ENCODE peak calls at places on chromosomes 4 and X, in five cellular contexts. I is HepG2; J is HFFc6; W is CD4-positive, alpha-beta T cell; F is neural crest cell. S is an unnamed sample.

GRCh38 chr4:95693594-95693993 is 144.8 kb upstream of the UNC5C start:
- DNase-seq in I (no peak), J (no peak), W (no peak), F (no peak), S (no peak)

GRCh38 chrX:124406294-124407013 is 60.1 kb downstream of the SH2D1A start:
- DNase-seq in I (peak), J (peak), W (peak), F (peak), S (no peak)

GRCh38 chrX:97743014-97743413 is 859.3 kb downstream of the RPA4 start:
- DNase-seq in I (no peak), J (no peak), W (no peak), F (no peak), S (no peak)

GRCh38 chr4:61950625-61951024 is 750.5 kb downstream of the ADGRL3 start:
- DNase-seq in I (no peak), J (no peak), W (no peak), F (no peak), S (no peak)

GRCh38 chrX:72280210-72280882 is 3.3 kb upstream of the RPS4X start:
- DNase-seq in I (no peak), J (peak), W (no peak), F (no peak), S (no peak)

GRCh38 chr4:124640037-124640730 is 72.3 kb downstream of the ANKRD50 start:
- DNase-seq in I (no peak), J (peak), W (no peak), F (no peak), S (no peak)

GRCh38 chr4:88054229-88054628 is 46.8 kb downstream of the PKD2 start:
- DNase-seq in I (no peak), J (no peak), W (no peak), F (no peak), S (no peak)

GRCh38 chr4:8705161-8706145 is 112.9 kb downstream of the CPZ start:
- DNase-seq in I (no peak), J (no peak), W (no peak), F (peak), S (no peak)

GRCh38 chrX:119041175-119041574 is 31.6 kb upstream of the CT47C1 start:
- DNase-seq in I (peak), J (peak), W (no peak), F (no peak), S (no peak)

GRCh38 chr4:168587326-168588125 is 90.7 kb downstream of the PALLD start:
- DNase-seq in I (no peak), J (peak), W (no peak), F (no peak), S (no peak)

GRCh38 chr4:40121515-40121914 is 64.9 kb downstream of the N4BP2 start:
- DNase-seq in I (no peak), J (peak), W (no peak), F (no peak), S (peak)

GRCh38 chr4:6112606-6113290 is 87.6 kb downstream of the JAKMIP1 start:
- DNase-seq in I (no peak), J (no peak), W (no peak), F (no peak), S (no peak)

DNA sequence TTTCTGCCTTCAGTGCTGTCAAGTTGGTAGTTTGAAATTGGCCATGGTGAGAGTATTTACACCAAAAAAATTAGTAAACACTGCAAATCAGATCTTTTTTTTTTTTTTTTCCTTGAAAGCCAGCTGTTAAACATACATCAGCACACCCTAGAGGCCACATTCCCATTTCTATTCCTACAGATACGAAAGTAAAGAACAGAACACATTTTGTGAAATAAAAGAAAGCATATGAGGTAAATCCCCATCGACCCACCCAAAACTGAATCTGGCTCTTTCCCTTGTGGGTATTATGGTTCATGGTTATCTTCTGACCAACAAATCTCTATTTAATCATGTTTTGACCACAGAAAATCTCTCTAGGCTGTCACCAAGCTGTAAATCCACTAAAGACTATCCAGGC is 41.8 kb upstream of the AP1AR start:
- DNase-seq in I (no peak), J (peak), W (no peak), F (no peak), S (no peak)
- TF ChIP-seq CTCF in I (peak), J (peak), W (no peak), F (peak), S (no peak)

DNA sequence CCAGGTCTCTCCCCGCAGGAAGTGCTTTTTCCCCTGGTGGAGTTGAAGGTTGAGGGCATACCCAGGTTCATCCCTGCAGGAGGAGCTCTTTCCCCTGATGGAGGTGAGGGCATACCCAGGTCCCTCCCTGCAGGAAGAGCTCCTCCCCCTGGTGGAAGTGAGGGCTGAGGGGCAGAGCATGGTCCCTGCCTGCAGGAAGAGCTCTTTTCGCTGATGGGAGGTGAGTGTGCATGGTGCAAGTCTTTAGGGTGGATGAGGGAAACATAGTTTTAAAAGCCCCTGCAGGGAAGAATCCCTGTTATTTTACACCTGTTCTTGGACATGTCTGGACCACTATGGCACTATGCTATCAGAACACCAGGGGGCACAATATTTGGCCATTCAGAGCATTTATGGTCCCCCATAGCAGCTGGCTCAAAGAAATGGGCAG is 43.7 kb upstream of the PUDP start:
- DNase-seq in I (peak), J (no peak), W (no peak), F (no peak), S (no peak)
- TF ChIP-seq CTCF in I (peak), J (peak), W (no peak), F (peak), S (peak)

GRCh38 chr4:176150283-176150682 is 45.1 kb downstream of the SPATA4 start:
- DNase-seq in I (peak), J (peak), W (no peak), F (no peak), S (no peak)
- TF ChIP-seq CTCF in I (no peak), J (peak), W (no peak), F (peak), S (no peak)

DNA sequence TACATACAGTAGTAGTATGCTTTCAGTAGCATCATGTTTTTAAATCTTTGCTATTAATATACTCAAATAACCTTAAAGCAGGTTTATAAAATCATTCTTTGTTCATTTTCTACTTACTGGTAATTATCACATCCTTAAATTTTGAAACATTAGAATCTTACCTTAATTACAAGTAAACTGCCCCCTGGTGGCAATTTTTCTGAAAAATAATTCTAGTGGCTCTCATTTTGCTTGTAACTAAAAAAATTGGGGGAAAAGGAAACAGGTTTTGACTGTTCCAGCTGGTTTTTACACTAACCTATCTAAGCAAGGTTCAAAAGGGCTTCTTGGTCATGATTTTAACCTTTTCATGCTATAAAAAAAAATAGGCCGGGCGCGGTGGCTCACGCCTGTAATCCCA is 18.5 kb upstream of the DCAF4L1 start:
- DNase-seq in I (peak), J (peak), W (no peak), F (no peak), S (no peak)
- TF ChIP-seq CTCF in I (no peak), J (peak), W (peak), F (peak), S (peak)

GRCh38 chr4:83082777-83083176 is 31.8 kb downstream of the PLAC8 start:
- DNase-seq in I (no peak), J (peak), W (no peak), F (no peak), S (no peak)

GRCh38 chr4:83089759-83090158 is 24.8 kb downstream of the PLAC8 start:
- DNase-seq in I (no peak), J (no peak), W (no peak), F (no peak), S (no peak)

DNA sequence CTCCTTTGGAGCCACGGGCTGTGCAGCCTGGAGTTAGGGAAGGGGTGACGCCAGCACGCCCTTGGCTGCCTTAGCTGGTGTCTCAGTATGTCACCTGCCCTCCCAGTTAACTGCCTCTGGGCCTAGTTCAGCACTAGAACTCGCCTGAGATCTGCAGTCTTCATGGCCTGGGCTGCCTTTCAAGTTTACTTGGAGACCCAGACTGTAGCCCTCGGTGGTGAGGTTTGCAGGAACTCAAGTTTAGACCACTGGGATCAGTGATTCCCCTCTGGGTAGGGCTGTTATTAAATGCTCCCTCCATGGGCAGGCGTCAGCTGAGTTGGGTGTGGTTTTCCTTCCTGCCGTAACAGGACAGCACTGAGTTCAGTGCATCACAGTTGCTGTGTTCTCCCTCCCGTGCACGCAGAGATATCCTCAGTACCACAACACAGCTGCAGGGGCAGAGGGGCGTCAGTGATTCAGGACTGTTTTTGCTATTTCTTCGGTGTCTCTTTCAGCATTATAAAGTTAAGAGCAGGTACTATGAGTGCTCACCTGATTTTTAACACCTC is 30.5 kb downstream of the PLAC8 start:
- DNase-seq in I (no peak), J (no peak), W (peak), F (no peak), S (no peak)
- TF ChIP-seq CTCF in I (no peak), J (no peak), W (peak), F (no peak), S (no peak)

GRCh38 chr4:73259552-73260140 is 1.0 kb upstream of the ANKRD17 start:
- DNase-seq in I (peak), J (peak), W (no peak), F (peak), S (no peak)

GRCh38 chr4:73257995-73258667 is 467 bp downstream of the ANKRD17 start:
- DNase-seq in I (peak), J (peak), W (no peak), F (no peak), S (no peak)

GRCh38 chr4:73257242-73257994 is 1.2 kb downstream of the ANKRD17 start:
- DNase-seq in I (peak), J (peak), W (peak), F (peak), S (peak)

DNA sequence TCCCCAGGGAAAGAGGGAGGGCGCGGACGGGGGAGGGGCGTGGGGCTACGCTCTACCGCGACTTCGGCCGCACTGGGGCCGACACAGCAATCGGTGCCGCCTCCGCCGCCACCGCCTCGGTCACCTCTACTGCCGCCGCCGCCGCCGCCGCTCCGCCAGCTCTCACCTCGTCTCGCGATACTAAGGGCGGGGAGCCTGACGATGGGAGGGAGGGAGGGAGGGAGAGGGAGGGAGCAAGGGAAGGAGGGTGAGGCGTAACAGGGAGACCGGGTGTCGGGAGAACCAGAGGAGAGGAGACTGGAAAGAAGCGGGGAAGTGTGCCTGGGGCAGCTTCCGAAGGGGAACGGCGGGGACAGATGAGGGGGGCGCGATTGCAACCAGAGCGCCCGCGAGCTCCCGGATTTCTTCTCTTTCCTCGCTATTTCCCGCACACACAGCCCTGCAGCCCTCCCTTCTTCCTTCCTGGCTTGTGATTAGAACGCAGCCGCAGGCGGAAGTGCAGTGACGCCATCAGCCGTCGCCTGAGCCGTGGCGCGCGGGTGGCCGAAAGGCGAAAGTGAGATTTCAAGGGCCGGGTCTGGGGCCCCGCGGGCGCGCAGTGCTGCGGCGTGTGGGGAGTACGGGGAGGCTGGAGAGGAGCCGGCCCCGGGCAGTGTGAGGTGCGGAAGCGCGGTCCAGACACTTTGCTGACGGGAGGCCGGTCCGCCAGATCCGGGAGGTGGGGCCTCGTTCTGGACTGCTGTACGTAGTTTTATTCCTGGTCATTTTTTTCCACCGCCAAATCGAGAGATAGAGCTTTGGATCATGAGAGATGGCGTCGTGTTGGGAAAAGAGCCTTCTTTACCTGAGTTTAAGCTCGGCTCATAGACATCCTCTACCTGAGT is at the start of gene ANKRD17:
- DNase-seq in I (peak), J (peak), W (peak), F (peak), S (peak)
- TF ChIP-seq CTCF in I (peak), J (peak), W (peak), F (peak), S (no peak)

DNA sequence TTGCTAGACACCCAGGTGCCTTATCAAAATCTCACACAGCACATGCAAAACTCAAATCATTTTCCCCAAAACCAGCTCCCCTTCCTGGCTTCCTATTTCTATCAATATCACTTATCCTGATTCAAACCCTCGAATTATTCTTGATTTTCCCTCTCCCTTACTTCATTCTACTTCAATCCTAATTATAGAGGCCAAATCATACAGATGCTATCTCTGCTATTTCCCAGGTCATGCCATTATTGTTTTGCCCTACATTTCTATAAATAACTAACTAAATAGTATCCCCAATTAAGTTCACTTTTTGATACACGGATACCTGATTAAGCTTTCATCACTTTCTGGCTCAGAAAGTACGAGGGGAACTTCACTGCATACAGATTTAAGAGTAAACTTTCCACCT is 62.4 kb downstream of the FBXL5 start:
- DNase-seq in I (no peak), J (no peak), W (no peak), F (no peak), S (no peak)
- TF ChIP-seq CTCF in I (no peak), J (no peak), W (no peak), F (no peak), S (no peak)

GRCh38 chr4:133719098-133719497 is 482.5 kb downstream of the PABPC4L start:
- DNase-seq in I (no peak), J (no peak), W (no peak), F (no peak), S (no peak)
- TF ChIP-seq CTCF in I (no peak), J (no peak), W (no peak), F (no peak), S (no peak)